ENCODE peak calls at places on chromosomes 16 and 17, in seven cellular contexts. I is neuronal stem cell, S is IMR-90, U is mesenchymal stem cell, P is H1, M is H9, D is trophoblast cell. G is an unnamed sample.

GRCh38 chr16:78045865-78046581 is 23.7 kb downstream of the CLEC3A start:
- DNase-seq in I (peak; percentile 85), S (peak; percentile 54), U (peak; percentile 77), P (peak; percentile 97), M (peak; percentile 94), D (peak; percentile 93), G (peak; percentile 91)

GRCh38 chr17:80082403-80083135 is 18.8 kb upstream of the GAA start:
- DNase-seq in I (peak; percentile 73), S (peak; percentile 78), U (peak; percentile 78), P (peak; percentile 86), M (peak; percentile 90), D (peak; percentile 87), G (peak; percentile 81)

GRCh38 chr17:3944485-3945388 is 19.5 kb downstream of the ATP2A3 start:
- DNase-seq in I (peak; percentile 82), S (peak; percentile 26), U (peak; percentile 73), P (peak; percentile 97), M (peak; percentile 91), D (peak; percentile 73), G (peak; percentile 81)

GRCh38 chr16:57503366-57503765 is 17.1 kb upstream of the DOK4 start:
- DNase-seq in I (no peak), S (no peak), U (no peak), P (no peak), M (peak; percentile 40), D (no peak), G (no peak)

GRCh38 chr17:78384479-78385175 is 6.2 kb downstream of the PGS1 start:
- DNase-seq in I (no peak), S (no peak), U (no peak), P (no peak), M (no peak), D (no peak), G (no peak)

GRCh38 chr17:79843917-79844815 is 4.9 kb upstream of the CBX4 start:
- DNase-seq in I (no peak), S (peak; percentile 61), U (peak; percentile 75), P (peak; percentile 78), M (peak; percentile 70), D (peak; percentile 59), G (no peak)

GRCh38 chr17:64002658-64003525 is 4.7 kb downstream of the PRR29 start:
- DNase-seq in I (no peak), S (no peak), U (no peak), P (peak; percentile 17), M (peak; percentile 26), D (no peak), G (no peak)

GRCh38 chr17:45935197-45935709 is 40.9 kb downstream of the MAPT start:
- DNase-seq in I (no peak), S (no peak), U (no peak), P (no peak), M (no peak), D (no peak), G (no peak)

GRCh38 chr16:4345439-4346204 is 5.5 kb downstream of the PAM16 start:
- DNase-seq in I (no peak), S (no peak), U (peak; percentile 70), P (no peak), M (no peak), D (no peak), G (no peak)

GRCh38 chr17:3695723-3696411 is at the start of gene P2RX5:
- DNase-seq in I (peak; percentile 43), S (no peak), U (peak; percentile 38), P (peak; percentile 79), M (peak; percentile 84), D (no peak), G (peak; percentile 72)

GRCh38 chr17:7186241-7186640 is 7.1 kb upstream of the ASGR1 start:
- DNase-seq in I (no peak), S (no peak), U (no peak), P (no peak), M (no peak), D (no peak), G (peak; percentile 57)

GRCh38 chr17:59825533-59826316 is 67.0 kb downstream of the TUBD1 start:
- DNase-seq in I (no peak), S (peak; percentile 90), U (peak; percentile 97), P (no peak), M (no peak), D (peak; percentile 2), G (no peak)

GRCh38 chr16:57345021-57345420 is 13.6 kb upstream of the CCL22 start:
- DNase-seq in I (no peak), S (no peak), U (no peak), P (no peak), M (no peak), D (no peak), G (no peak)

GRCh38 chr16:30555848-30556473 is 2.2 kb downstream of the ZNF764 start:
- DNase-seq in I (no peak), S (no peak), U (no peak), P (no peak), M (no peak), D (no peak), G (no peak)

GRCh38 chr17:45844695-45845375 is at the start of gene SPPL2C:
- DNase-seq in I (no peak), S (no peak), U (no peak), P (no peak), M (no peak), D (no peak), G (no peak)

GRCh38 chr16:58026705-58027340 is 1.3 kb downstream of the MMP15 start:
- DNase-seq in I (peak; percentile 45), S (no peak), U (peak; percentile 10), P (peak; percentile 64), M (no peak), D (no peak), G (no peak)

GRCh38 chr16:87674405-87674804 is 72.1 kb downstream of the JPH3 start:
- DNase-seq in I (no peak), S (no peak), U (peak; percentile 2), P (no peak), M (no peak), D (no peak), G (no peak)

GRCh38 chr17:51298508-51299371 is 38.4 kb downstream of the UTP18 start:
- DNase-seq in I (peak; percentile 33), S (peak; percentile 54), U (peak; percentile 48), P (no peak), M (peak; percentile 43), D (peak; percentile 71), G (peak; percentile 75)

GRCh38 chr17:79537686-79538085 is 73.2 kb downstream of the RBFOX3 start:
- DNase-seq in I (no peak), S (no peak), U (no peak), P (no peak), M (no peak), D (no peak), G (no peak)

GRCh38 chr16:77335652-77336234 is 99.1 kb downstream of the ADAMTS18 start:
- DNase-seq in I (no peak), S (no peak), U (no peak), P (peak; percentile 48), M (peak; percentile 44), D (peak; percentile 70), G (peak; percentile 70)

GRCh38 chr17:27354051-27354490 is 60.2 kb downstream of the WSB1 start:
- DNase-seq in I (no peak), S (no peak), U (no peak), P (no peak), M (peak; percentile 55), D (no peak), G (no peak)

GRCh38 chr17:32161029-32161428 is 18.7 kb downstream of the RHOT1 start:
- DNase-seq in I (no peak), S (no peak), U (no peak), P (no peak), M (no peak), D (peak; percentile 35), G (no peak)

DNA sequence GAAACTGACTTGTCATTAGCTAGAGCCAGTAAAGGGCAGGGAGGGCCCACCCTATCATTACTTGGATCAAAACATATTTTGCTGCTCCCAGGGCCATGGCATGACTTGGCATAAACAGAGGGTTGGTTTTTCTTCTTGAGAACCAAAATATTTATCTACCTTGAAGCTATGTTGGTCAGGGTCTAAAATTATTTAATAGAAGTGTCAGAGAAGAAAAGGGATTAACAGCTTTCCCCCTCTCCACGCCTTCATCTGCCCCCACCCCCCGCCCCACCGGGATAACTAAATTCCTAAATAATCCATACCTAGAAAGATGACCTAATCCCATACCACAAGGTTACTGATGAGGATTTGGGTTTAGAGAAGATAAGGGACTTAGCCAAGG is 3.7 kb upstream of the USP7 start:
- DNase-seq in I (no peak), S (no peak), U (no peak), P (no peak), M (no peak), D (no peak), G (peak; percentile 55)
- H3K79me1 ChIP-seq in I (peaks cover 3% of the 10 kb centered on the region), S (no peaks in the 10 kb centered on the region), U (no peaks in the 10 kb centered on the region), P (peaks cover 4% of the 10 kb centered on the region), M (no peaks in the 10 kb centered on the region), D (peaks cover 9% of the 10 kb centered on the region), G (no peaks in the 10 kb centered on the region)

DNA sequence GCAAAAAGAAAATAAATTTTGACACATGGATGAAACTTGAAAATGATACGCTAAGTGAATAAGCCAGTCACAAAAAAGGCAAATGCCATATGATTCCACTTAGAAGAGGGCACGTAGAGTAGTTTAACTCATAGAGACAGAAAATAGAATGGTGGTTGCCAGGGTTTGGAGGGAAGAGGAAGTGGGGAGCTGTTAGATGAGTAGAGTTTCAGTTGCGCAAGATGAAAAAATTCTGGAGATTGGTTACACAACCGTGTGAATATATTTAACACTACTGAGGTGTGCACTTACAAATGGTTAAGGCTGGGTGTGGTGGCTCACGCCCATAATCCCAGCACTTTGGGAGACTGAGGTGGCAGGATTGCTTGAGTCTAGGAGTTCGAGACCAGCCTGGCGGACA is 93.4 kb upstream of the TMEM132E start:
- DNase-seq in I (no peak), S (no peak), U (no peak), P (no peak), M (no peak), D (peak; percentile 25), G (no peak)
- H3K79me1 ChIP-seq in I (no peaks in the 10 kb centered on the region), S (no peaks in the 10 kb centered on the region), U (no peaks in the 10 kb centered on the region), P (no peaks in the 10 kb centered on the region), M (no peaks in the 10 kb centered on the region), D (no peaks in the 10 kb centered on the region), G (no peaks in the 10 kb centered on the region)

DNA sequence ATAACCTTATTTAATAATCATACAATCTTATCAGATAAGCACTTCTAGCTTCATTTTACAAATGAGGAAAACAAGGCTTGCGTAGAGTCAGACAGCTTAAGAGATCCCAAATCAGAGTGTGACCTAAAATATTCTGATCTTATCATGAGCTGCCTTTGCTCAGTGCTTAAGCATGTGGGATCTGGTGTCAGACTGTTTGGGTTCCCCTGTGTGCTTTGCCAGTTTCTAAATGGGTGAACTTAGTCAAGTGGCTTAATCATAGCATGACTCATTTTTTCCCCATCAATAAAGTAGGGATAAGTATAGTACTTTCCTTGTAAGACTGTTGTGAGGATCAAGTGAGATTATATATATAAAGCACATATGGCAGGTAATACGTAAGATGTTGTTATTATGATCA is 612.6 kb upstream of the C16orf82 start:
- DNase-seq in I (no peak), S (no peak), U (no peak), P (no peak), M (no peak), D (no peak), G (peak; percentile 57)
- H3K79me1 ChIP-seq in I (no peaks in the 10 kb centered on the region), S (no peaks in the 10 kb centered on the region), U (no peaks in the 10 kb centered on the region), P (no peaks in the 10 kb centered on the region), M (no peaks in the 10 kb centered on the region), D (peaks cover 5% of the 10 kb centered on the region), G (no peaks in the 10 kb centered on the region)

DNA sequence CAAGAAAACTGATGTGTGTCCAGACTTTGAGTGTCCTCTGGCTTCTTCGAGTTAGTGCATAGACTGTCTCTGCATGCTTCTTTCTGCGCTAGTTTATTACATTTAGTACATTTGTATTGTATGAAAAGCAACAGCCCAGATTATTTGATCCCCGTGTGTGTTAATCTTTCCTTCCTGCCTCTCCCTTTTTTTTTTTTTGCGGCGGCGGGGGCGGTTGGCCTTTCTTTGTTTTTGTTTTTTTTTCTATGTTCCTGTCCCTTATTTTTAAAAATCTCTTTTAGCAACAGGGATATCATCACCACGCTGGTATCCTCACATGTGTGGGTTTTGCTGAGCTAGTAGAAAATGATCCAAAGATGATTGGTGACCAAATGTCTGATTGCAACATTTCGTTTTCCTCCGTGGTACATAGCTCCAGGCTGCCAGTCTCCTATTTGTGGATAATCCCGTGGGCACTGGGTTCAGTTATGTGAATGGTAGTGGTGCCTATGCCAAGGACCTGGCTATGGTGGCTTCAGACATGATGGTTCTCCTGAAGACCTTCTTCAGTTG is 9.4 kb downstream of the SCPEP1 start:
- DNase-seq in I (no peak), S (no peak), U (no peak), P (no peak), M (no peak), D (no peak), G (no peak)
- H3K79me1 ChIP-seq in I (no peaks in the 10 kb centered on the region), S (no peaks in the 10 kb centered on the region), U (peaks cover 2% of the 10 kb centered on the region), P (no peaks in the 10 kb centered on the region), M (no peaks in the 10 kb centered on the region), D (no peaks in the 10 kb centered on the region), G (no peaks in the 10 kb centered on the region)

G was measured in mesendoderm.